ENCODE peak calls at places on chromosomes 11 and 22, in six cellular contexts. One of them, this sample, is unnamed.

GRCh38 chr11:18171377-18172000 is 1.1 kb upstream of the MRGPRX4 start:
- DNase-seq in tibial nerve: peak
- DNase-seq in IMR-90: no peak
- DNase-seq in adrenal gland: peak
- DNase-seq in endothelial cell of umbilical vein: no peak
- DNase-seq in heart left ventricle: no peak
- DNase-seq in this sample: no peak

GRCh38 chr11:117972589-117973445 is 13.4 kb upstream of the IL10RA start:
- DNase-seq in heart left ventricle: no peak
- DNase-seq in IMR-90: no peak
- DNase-seq in endothelial cell of umbilical vein: peak
- DNase-seq in tibial nerve: no peak
- DNase-seq in adrenal gland: no peak
- DNase-seq in this sample: no peak

GRCh38 chr11:124865181-124865901 is at the start of gene ROBO3:
- DNase-seq in adrenal gland: no peak
- DNase-seq in IMR-90: no peak
- DNase-seq in tibial nerve: no peak
- DNase-seq in heart left ventricle: no peak
- DNase-seq in endothelial cell of umbilical vein: no peak
- DNase-seq in this sample: peak

GRCh38 chr22:19607198-19608113 is 83.2 kb upstream of the CLDN5 start:
- DNase-seq in tibial nerve: no peak
- DNase-seq in heart left ventricle: no peak
- DNase-seq in adrenal gland: no peak
- DNase-seq in endothelial cell of umbilical vein: peak
- DNase-seq in IMR-90: peak
- DNase-seq in this sample: no peak

GRCh38 chr11:72069787-72070251 is 10.5 kb downstream of the NUMA1 start:
- DNase-seq in tibial nerve: peak
- DNase-seq in heart left ventricle: peak
- DNase-seq in adrenal gland: peak
- DNase-seq in IMR-90: peak
- DNase-seq in endothelial cell of umbilical vein: peak
- DNase-seq in this sample: peak

GRCh38 chr11:117818036-117818858 is 6.3 kb downstream of the FXYD2 start:
- DNase-seq in endothelial cell of umbilical vein: peak
- DNase-seq in adrenal gland: peak
- DNase-seq in IMR-90: peak
- DNase-seq in heart left ventricle: no peak
- DNase-seq in tibial nerve: no peak
- DNase-seq in this sample: no peak

GRCh38 chr11:61700221-61700620 is 20.0 kb downstream of the DAGLA start:
- DNase-seq in endothelial cell of umbilical vein: no peak
- DNase-seq in IMR-90: peak
- DNase-seq in tibial nerve: no peak
- DNase-seq in adrenal gland: peak
- DNase-seq in heart left ventricle: no peak
- DNase-seq in this sample: no peak

GRCh38 chr11:17697175-17697949 is 22.0 kb upstream of the MYOD1 start:
- DNase-seq in IMR-90: no peak
- DNase-seq in tibial nerve: no peak
- DNase-seq in endothelial cell of umbilical vein: no peak
- DNase-seq in heart left ventricle: no peak
- DNase-seq in adrenal gland: no peak
- DNase-seq in this sample: no peak

GRCh38 chr11:6468712-6469495 is 4.8 kb downstream of the TRIM3 start:
- DNase-seq in IMR-90: peak
- DNase-seq in endothelial cell of umbilical vein: peak
- DNase-seq in heart left ventricle: peak
- DNase-seq in adrenal gland: peak
- DNase-seq in tibial nerve: peak
- DNase-seq in this sample: peak

GRCh38 chr11:68976095-68976494 is 4.7 kb downstream of the MRGPRD start:
- DNase-seq in endothelial cell of umbilical vein: no peak
- DNase-seq in tibial nerve: no peak
- DNase-seq in IMR-90: no peak
- DNase-seq in heart left ventricle: no peak
- DNase-seq in adrenal gland: no peak
- DNase-seq in this sample: no peak

GRCh38 chr11:118663929-118664328 is 15.5 kb downstream of the TREH start:
- DNase-seq in heart left ventricle: no peak
- DNase-seq in adrenal gland: no peak
- DNase-seq in IMR-90: no peak
- DNase-seq in endothelial cell of umbilical vein: no peak
- DNase-seq in tibial nerve: no peak
- DNase-seq in this sample: no peak

GRCh38 chr11:119643212-119643877 is 85.7 kb downstream of the NECTIN1 start:
- DNase-seq in heart left ventricle: peak
- DNase-seq in endothelial cell of umbilical vein: no peak
- DNase-seq in tibial nerve: no peak
- DNase-seq in adrenal gland: no peak
- DNase-seq in IMR-90: no peak
- DNase-seq in this sample: peak

GRCh38 chr11:134393638-134394037 is 18.4 kb downstream of the B3GAT1 start:
- DNase-seq in adrenal gland: peak
- DNase-seq in IMR-90: no peak
- DNase-seq in tibial nerve: no peak
- DNase-seq in endothelial cell of umbilical vein: no peak
- DNase-seq in heart left ventricle: peak
- DNase-seq in this sample: no peak

GRCh38 chr11:119316017-119316728 is 757 bp downstream of the MCAM start:
- DNase-seq in heart left ventricle: peak
- DNase-seq in tibial nerve: no peak
- DNase-seq in adrenal gland: peak
- DNase-seq in endothelial cell of umbilical vein: peak
- DNase-seq in IMR-90: no peak
- DNase-seq in this sample: no peak

GRCh38 chr11:7485136-7485853 is at the start of gene OLFML1:
- DNase-seq in heart left ventricle: no peak
- DNase-seq in IMR-90: no peak
- DNase-seq in adrenal gland: no peak
- DNase-seq in endothelial cell of umbilical vein: no peak
- DNase-seq in tibial nerve: peak
- DNase-seq in this sample: no peak

GRCh38 chr22:38214248-38215056 is 12.7 kb downstream of the MAFF start:
- DNase-seq in IMR-90: peak
- DNase-seq in endothelial cell of umbilical vein: peak
- DNase-seq in tibial nerve: no peak
- DNase-seq in adrenal gland: peak
- DNase-seq in heart left ventricle: peak
- DNase-seq in this sample: peak

GRCh38 chr11:34926101-34926830 is 9.8 kb downstream of the PDHX start:
- DNase-seq in tibial nerve: peak
- DNase-seq in endothelial cell of umbilical vein: peak
- DNase-seq in IMR-90: peak
- DNase-seq in adrenal gland: no peak
- DNase-seq in heart left ventricle: no peak
- DNase-seq in this sample: peak

GRCh38 chr22:24437820-24438328 is 10.5 kb downstream of the ADORA2A start:
- DNase-seq in endothelial cell of umbilical vein: no peak
- DNase-seq in tibial nerve: no peak
- DNase-seq in heart left ventricle: peak
- DNase-seq in IMR-90: no peak
- DNase-seq in adrenal gland: peak
- DNase-seq in this sample: no peak

GRCh38 chr11:129766858-129767604 is 48.6 kb upstream of the TMEM45B start:
- DNase-seq in heart left ventricle: no peak
- DNase-seq in tibial nerve: no peak
- DNase-seq in adrenal gland: no peak
- DNase-seq in endothelial cell of umbilical vein: peak
- DNase-seq in IMR-90: peak
- DNase-seq in this sample: no peak

GRCh38 chr11:115459563-115459962 is 44.7 kb downstream of the CADM1 start:
- DNase-seq in IMR-90: peak
- DNase-seq in endothelial cell of umbilical vein: no peak
- DNase-seq in adrenal gland: no peak
- DNase-seq in heart left ventricle: no peak
- DNase-seq in tibial nerve: no peak
- DNase-seq in this sample: no peak

GRCh38 chr22:25492950-25493790 is 71.3 kb upstream of the GRK3 start:
- DNase-seq in IMR-90: no peak
- DNase-seq in endothelial cell of umbilical vein: no peak
- DNase-seq in heart left ventricle: no peak
- DNase-seq in adrenal gland: no peak
- DNase-seq in tibial nerve: no peak
- DNase-seq in this sample: no peak

GRCh38 chr11:10385696-10386095 is 69.4 kb upstream of the AMPD3 start:
- DNase-seq in heart left ventricle: no peak
- DNase-seq in endothelial cell of umbilical vein: no peak
- DNase-seq in adrenal gland: peak
- DNase-seq in tibial nerve: peak
- DNase-seq in IMR-90: peak
- DNase-seq in this sample: no peak

GRCh38 chr11:10654211-10655150 is 39.1 kb downstream of the IRAG1 start:
- DNase-seq in adrenal gland: no peak
- DNase-seq in endothelial cell of umbilical vein: peak
- DNase-seq in heart left ventricle: no peak
- DNase-seq in tibial nerve: no peak
- DNase-seq in IMR-90: peak
- DNase-seq in this sample: peak

DNA sequence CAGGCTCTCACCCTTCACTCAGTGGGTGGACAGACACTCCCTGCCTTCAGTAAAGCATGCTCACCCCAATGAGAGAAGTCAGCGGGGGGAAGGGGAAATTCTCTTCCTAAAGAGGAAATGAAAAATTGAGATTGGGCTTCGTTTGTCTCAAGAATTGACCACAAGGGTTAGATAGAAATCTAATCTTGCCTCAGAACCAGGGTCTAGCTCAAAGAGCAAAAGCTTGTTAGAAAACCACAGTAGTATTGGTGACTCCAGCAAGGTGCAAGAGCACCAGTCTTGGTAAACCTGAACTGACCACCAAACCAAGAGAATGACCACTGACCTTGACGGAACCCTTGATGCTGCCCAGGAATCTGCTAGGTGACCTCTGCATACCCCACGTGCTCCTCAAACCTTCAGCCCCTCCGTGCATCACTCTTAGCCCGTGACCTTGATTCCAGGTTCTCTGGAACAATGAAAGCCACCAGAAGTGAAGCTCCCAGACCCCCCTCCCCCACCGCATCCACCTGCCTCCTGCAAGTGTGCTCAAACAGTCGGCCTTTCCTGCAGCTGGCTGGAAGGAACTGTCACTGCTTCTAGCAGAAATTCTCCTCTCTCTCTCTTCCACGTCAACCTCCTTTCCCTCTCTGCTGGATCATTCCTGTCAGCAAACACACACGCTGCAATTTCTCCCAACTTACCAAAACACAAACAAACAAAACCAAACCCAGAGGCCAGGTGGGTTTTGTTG is 3.1 kb upstream of the TMA7B start:
- DNase-seq in heart left ventricle: no peak
- DNase-seq in adrenal gland: no peak
- DNase-seq in IMR-90: no peak
- DNase-seq in tibial nerve: no peak
- DNase-seq in endothelial cell of umbilical vein: no peak
- DNase-seq in this sample: peak
- TF ChIP-seq POLR2A in heart left ventricle: no peak
- TF ChIP-seq POLR2A in adrenal gland: no peak
- TF ChIP-seq POLR2A in IMR-90: no peak
- TF ChIP-seq POLR2A in tibial nerve: no peak
- TF ChIP-seq POLR2A in endothelial cell of umbilical vein: no peak
- TF ChIP-seq POLR2A in this sample: no peak

DNA sequence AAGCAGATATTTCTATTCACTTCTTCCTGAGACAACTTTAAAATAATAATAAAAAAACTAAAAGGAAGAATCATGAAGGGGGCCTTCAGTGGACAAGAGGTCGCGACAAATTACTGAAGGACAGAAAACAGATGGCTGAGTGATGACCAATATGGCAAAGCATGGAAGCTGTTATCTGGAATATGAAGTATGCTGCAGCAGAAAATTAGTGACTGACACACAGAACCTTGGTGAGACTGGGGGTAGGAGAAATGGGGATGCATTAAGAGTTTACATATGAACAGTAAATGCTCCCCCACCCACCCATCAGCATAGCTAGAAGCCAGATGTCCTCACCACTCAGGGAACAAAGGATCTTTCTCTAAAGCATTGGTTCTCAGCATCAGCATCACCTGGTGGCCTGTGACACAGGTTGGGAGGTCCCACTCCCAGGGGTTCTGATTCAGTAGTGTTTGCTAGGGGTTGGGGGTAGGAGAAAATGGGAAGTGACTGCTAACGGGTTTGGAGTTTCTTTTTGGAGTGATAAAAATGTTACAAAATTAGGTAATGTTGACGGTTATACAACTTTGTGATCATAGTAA is 59.7 kb downstream of the NARS2 start:
- DNase-seq in adrenal gland: no peak
- DNase-seq in IMR-90: no peak
- DNase-seq in heart left ventricle: no peak
- DNase-seq in endothelial cell of umbilical vein: no peak
- DNase-seq in tibial nerve: no peak
- DNase-seq in this sample: no peak
- TF ChIP-seq POLR2A in adrenal gland: no peak
- TF ChIP-seq POLR2A in IMR-90: no peak
- TF ChIP-seq POLR2A in heart left ventricle: no peak
- TF ChIP-seq POLR2A in endothelial cell of umbilical vein: no peak
- TF ChIP-seq POLR2A in tibial nerve: no peak
- TF ChIP-seq POLR2A in this sample: no peak

GRCh38 chr11:86069408-86070086 is 663 bp upstream of the PICALM start:
- DNase-seq in adrenal gland: peak
- DNase-seq in IMR-90: peak
- DNase-seq in heart left ventricle: no peak
- DNase-seq in endothelial cell of umbilical vein: peak
- DNase-seq in tibial nerve: peak
- DNase-seq in this sample: no peak
- TF ChIP-seq POLR2A in adrenal gland: no peak
- TF ChIP-seq POLR2A in IMR-90: peak
- TF ChIP-seq POLR2A in heart left ventricle: no peak
- TF ChIP-seq POLR2A in endothelial cell of umbilical vein: peak
- TF ChIP-seq POLR2A in tibial nerve: no peak
- TF ChIP-seq POLR2A in this sample: peak

DNA sequence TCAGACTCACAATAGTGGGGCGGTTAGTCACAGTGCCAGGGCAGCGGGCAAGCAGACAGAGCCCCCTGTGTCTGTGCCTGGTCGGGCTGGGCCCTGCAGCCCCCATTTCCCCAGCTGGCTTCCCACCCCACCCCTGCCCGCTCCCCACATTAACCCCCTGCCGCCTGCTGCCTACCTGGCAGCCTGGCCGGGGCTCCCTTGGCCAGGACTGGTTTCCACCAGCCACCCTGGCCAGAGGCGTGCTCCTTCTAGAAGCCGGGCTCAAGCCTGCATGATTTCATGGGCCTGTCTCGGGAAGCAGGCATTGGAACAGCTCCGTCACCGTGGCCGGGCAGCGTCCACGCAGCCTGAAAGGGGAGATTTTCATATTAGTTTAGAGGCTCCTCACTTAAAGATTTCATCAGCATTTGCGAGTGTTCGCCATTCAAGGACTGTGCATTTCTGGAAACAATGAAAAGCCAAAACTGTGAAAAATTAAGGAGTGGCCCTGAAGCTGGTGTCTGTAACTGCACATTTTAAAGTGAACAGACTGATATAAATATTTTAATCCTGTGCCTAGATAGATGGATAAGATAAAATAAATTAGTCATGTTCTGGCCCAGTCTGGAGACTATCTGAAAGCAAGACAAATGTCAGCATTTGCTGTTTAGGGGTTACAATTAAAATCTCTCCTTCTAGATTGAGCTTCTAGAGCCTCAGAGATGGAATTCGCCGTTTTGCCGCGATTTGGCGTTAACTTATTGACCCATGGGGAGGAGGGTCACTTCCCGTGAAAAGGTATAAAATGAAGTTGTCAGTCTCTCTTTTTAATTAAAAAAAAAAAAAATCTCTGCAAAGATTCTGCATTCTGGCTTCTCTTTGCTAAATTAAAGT is 79.4 kb upstream of the WNT7B start:
- DNase-seq in tibial nerve: no peak
- DNase-seq in IMR-90: no peak
- DNase-seq in endothelial cell of umbilical vein: no peak
- DNase-seq in heart left ventricle: peak
- DNase-seq in adrenal gland: peak
- DNase-seq in this sample: no peak
- TF ChIP-seq POLR2A in tibial nerve: peak
- TF ChIP-seq POLR2A in IMR-90: no peak
- TF ChIP-seq POLR2A in endothelial cell of umbilical vein: no peak
- TF ChIP-seq POLR2A in heart left ventricle: no peak
- TF ChIP-seq POLR2A in adrenal gland: no peak
- TF ChIP-seq POLR2A in this sample: no peak